ENCODE peak calls at places on chromosome 1, in nine cellular contexts. M is heart left ventricle; N is endothelial cell; V is DMS79 treated with DMSO at 0.1 percent for 48 hours; J is ovary; A is COR-L47; C is fibroblast of the conjunctiva; S is activated CD8-positive, alpha-beta memory T cell treated with anti-CD3 and anti-CD28 coated beads for 4 hours; B is CD4-positive, alpha-beta T cell. Z is an unnamed sample.

GRCh38 chr1:178768423-178768822 is 43.4 kb downstream of the RALGPS2 start:
- DNase-seq in M (no peak), N (no peak), V (no peak), J (no peak), A (peak), C (peak), S (no peak), B (no peak), Z (no peak)

GRCh38 chr1:3886106-3886670 is 13.9 kb downstream of the C1orf174 start:
- DNase-seq in M (no peak), N (no peak), V (no peak), J (no peak), A (no peak), C (no peak), S (no peak), B (no peak), Z (no peak)

GRCh38 chr1:215637041-215637573 is 70.0 kb downstream of the KCTD3 start:
- DNase-seq in M (no peak), N (no peak), V (no peak), J (peak), A (no peak), C (peak), S (no peak), B (no peak), Z (no peak)

GRCh38 chr1:184684285-184685077 is 70.2 kb downstream of the EDEM3 start:
- DNase-seq in M (peak), N (no peak), V (peak), J (peak), A (no peak), C (no peak), S (no peak), B (no peak), Z (no peak)

GRCh38 chr1:31771891-31772668 is 7.9 kb upstream of the ADGRB2 start:
- DNase-seq in M (no peak), N (no peak), V (no peak), J (no peak), A (no peak), C (no peak), S (no peak), B (no peak), Z (no peak)

GRCh38 chr1:210464519-210465039 is 135.9 kb downstream of the HHAT start:
- DNase-seq in M (no peak), N (no peak), V (peak), J (no peak), A (no peak), C (no peak), S (no peak), B (no peak), Z (peak)

GRCh38 chr1:40983286-40983685 is 3.8 kb downstream of the CTPS1 start:
- DNase-seq in M (no peak), N (no peak), V (no peak), J (no peak), A (no peak), C (no peak), S (no peak), B (no peak), Z (no peak)

GRCh38 chr1:29772584-29772983 is 536.3 kb downstream of the PTPRU start:
- DNase-seq in M (no peak), N (no peak), V (no peak), J (no peak), A (no peak), C (no peak), S (no peak), B (no peak), Z (no peak)

GRCh38 chr1:110047463-110047862 is 13.0 kb downstream of the STRIP1 start:
- DNase-seq in M (no peak), N (no peak), V (no peak), J (no peak), A (no peak), C (no peak), S (no peak), B (no peak), Z (no peak)